ENCODE peak calls at places on chromosomes 5 and 9, in four cellular contexts. A is GM12878, J is HCT116, M is SK-N-SH. S is an unnamed sample. For H3K4me1 and H3K36me3, the result is how much of the 10 kb centered on the place peaks cover.

GRCh38 chr9:99076483-99077171 is 28.3 kb upstream of the TGFBR1 start:
- DNase-seq in A (no peak), J (no peak), M (no peak), S (no peak)

GRCh38 chr9:136052433-136052880 is 42.6 kb downstream of the NACC2 start:
- DNase-seq in A (no peak), J (no peak), M (no peak), S (no peak)

GRCh38 chr5:159094745-159095144 is 5.0 kb downstream of the EBF1 start:
- DNase-seq in A (no peak), J (peak), M (peak), S (no peak)

GRCh38 chr5:149399775-149400174 is 20.7 kb upstream of the IL17B start:
- DNase-seq in A (no peak), J (no peak), M (no peak), S (no peak)

GRCh38 chr9:34518110-34518616 is 4.6 kb downstream of the ENHO start:
- DNase-seq in A (no peak), J (no peak), M (no peak), S (no peak)

GRCh38 chr5:5522336-5522735 is 99.9 kb downstream of the ICE1 start:
- DNase-seq in A (no peak), J (no peak), M (no peak), S (peak)

GRCh38 chr5:180345781-180346180 is 7.4 kb downstream of the GFPT2 start:
- DNase-seq in A (no peak), J (no peak), M (no peak), S (no peak)

GRCh38 chr5:161190086-161190485 is 338.1 kb upstream of the ATP10B start:
- DNase-seq in A (no peak), J (no peak), M (no peak), S (no peak)

GRCh38 chr9:99400184-99400731 is 178.2 kb downstream of the SEC61B start:
- DNase-seq in A (no peak), J (no peak), M (peak), S (no peak)

GRCh38 chr9:119368179-119368578 is 1.1 kb downstream of the BRINP1 start:
- DNase-seq in A (no peak), J (no peak), M (no peak), S (no peak)

GRCh38 chr9:119370816-119371215 is 1.6 kb upstream of the BRINP1 start:
- DNase-seq in A (no peak), J (no peak), M (no peak), S (peak)

GRCh38 chr9:119366909-119367690 is 2.1 kb downstream of the BRINP1 start:
- DNase-seq in A (no peak), J (no peak), M (no peak), S (no peak)

GRCh38 chr9:119369670-119370366 is 583 bp upstream of the BRINP1 start:
- DNase-seq in A (no peak), J (no peak), M (peak), S (no peak)

DNA sequence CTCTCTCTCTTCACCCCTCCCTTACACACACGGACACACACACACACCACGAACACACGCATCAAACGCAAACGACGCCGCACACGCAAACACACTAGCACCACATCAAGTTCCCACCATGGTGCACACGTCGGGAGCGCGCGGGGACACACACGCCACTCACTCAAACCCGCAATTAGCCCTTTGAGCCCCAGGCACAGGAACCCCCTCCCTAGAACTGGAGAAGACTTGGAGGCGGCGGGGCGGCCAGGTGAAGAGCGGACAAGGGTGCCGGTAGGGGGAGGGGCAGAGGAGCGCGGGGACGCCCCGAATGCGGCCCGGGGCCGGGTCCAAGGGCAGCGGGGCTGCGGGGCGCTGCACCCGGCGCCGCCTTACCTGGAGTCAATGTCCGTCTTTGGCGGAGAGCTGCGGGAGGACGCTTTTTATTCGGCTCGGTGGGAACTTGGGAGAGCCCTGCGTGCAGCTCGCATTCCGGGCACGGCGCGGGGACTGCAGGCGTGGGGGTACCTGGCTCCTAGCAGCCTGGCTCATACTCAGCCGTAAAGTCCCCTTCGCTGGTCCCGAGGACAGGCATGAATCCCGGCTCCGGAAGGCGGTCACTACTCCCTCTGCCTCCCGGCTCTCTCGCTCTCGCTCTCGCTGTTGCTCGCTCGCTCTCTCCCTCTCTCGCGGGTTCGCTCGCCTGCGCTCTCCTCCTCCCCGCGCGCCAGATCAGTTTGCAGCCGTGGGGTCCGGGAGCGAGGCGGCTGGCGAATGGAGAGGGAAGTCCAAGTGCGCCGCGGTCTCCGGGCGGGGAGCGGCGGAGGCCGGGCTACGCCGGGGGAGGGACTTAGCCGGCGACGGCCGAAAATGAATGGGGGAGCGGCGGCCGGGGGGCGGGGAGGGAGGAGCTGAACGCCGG is at the start of gene BRINP1:
- DNase-seq in A (no peak), J (no peak), M (peak), S (peak)
- H3K4me1 ChIP-seq in A (under half), J (under half), M (under half), S (under half)

GRCh38 chr9:134592819-134593200 is 48.8 kb upstream of the COL5A1 start:
- DNase-seq in A (no peak), J (no peak), M (no peak), S (no peak)
- H3K36me3 ChIP-seq in A (under half), J (under half), M (under half), S (under half)

GRCh38 chr5:74616236-74617146 is 24.0 kb downstream of the ENC1 start:
- DNase-seq in A (no peak), J (no peak), M (no peak), S (no peak)

GRCh38 chr5:74621492-74621891 is 19.0 kb downstream of the ENC1 start:
- DNase-seq in A (no peak), J (no peak), M (no peak), S (no peak)

GRCh38 chr5:74617203-74617602 is 23.3 kb downstream of the ENC1 start:
- DNase-seq in A (no peak), J (no peak), M (no peak), S (no peak)

GRCh38 chr5:74622122-74622521 is 18.4 kb downstream of the ENC1 start:
- DNase-seq in A (no peak), J (no peak), M (no peak), S (no peak)

GRCh38 chr5:74619308-74619707 is 21.2 kb downstream of the ENC1 start:
- DNase-seq in A (no peak), J (no peak), M (no peak), S (no peak)
- TF ChIP-seq YY1 in A (no peak), J (no peak), M (no peak), S (no peak)

DNA sequence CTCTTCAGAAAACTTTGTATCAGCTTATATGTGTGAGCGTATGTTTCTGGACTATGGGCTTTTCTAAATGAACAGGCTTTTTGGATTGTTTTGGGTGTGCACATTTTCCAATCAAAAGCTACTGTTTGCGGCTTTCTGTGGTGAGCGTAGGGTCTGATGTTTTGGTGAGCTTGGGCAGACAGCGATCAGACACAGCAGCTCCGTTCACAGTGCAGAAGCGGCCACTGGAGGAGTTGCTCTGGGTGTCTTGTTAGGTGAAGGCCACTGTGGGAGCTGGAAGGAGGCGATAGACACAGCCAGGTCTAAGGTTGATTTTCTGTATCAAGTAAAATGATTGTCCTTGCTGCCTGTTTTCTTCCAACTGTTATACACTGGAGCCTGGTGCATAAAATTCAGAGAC is 11.1 kb downstream of the PRRC2B start:
- DNase-seq in A (no peak), J (no peak), M (no peak), S (no peak)
- H3K4me1 ChIP-seq in A (under half), J (under half), M (under half), S (under half)

DNA sequence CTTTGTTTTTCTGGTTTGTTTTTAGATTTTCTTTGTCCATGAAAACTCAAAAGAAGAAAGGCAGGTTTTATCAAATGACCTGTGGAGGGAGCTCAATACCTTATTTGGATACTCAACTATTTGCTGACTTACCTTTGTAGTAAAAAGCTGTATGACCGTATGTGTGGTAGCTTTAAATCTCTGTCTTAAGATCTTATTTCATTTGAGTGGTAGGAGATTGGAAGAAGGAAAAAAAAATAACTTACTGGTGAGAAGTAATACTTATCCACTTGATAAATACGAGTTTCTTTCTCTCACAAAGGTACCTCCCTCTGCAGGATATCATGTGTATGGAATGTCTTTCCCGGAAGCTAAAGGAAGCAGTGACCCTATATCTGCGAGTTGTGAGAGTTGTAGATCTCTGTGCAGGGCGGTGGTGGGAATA is 15.0 kb downstream of the FBXO38 start:
- DNase-seq in A (no peak), J (no peak), M (no peak), S (no peak)
- H3K36me3 ChIP-seq in A (under half), J (under half), M (half or more), S (half or more)

DNA sequence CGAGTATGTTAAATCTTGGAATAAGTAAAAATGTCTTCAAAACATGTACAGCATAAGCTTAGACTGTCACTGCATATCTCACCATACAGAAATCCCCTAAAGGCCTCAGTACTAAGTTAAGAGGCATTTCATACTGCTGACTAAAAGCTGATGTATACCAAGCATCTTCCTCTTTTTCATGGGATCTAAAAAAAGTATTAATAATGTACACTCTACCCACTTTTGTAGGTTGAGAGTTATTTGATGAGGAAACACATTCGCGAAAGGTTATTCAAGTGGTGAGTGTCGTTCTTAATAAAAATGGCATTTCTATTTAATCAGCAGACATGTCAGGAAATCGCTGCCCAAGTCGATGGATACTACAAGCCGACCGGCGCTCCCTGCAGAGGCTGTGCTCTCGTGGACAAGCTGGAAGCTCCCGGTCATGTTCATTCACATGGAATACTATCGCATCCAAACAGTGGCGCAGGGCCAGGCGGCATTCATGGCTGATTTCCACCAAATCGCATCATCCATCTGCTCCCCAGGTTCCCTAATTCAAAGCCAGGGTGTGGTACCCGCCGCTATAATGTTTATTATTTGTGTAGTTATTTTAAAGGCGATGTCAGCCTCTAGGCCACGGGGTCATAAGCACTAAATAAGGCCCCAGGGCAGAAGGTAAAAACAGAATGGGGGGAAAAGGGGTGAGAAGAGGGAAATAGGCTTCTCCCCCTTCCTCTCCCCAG is 697 bp downstream of the SGTB start:
- DNase-seq in A (no peak), J (no peak), M (peak), S (no peak)
- TF ChIP-seq YY1 in A (no peak), J (no peak), M (peak), S (no peak)

DNA sequence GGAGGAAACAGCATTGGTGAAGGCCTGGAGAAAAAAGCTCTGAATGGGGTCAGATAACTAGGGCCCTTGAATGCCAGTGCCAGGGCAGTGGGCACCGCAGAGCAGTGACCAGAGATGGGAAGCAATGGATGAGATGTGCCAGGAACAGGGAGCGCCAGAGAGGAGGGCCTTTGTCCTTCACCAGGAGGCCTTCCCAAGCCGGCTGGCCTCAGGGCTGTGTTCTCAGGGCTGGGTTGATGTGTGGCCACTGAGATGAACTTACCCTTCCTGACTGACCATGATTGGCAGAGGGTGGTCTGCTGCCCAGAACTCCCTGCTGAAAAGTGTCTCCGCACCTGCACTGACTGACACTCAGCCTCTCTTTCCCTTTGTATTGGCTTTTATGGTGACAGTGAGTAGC is 57.4 kb upstream of the PSD2 start:
- DNase-seq in A (no peak), J (no peak), M (no peak), S (no peak)
- H3K4me1 ChIP-seq in A (under half), J (under half), M (under half), S (under half)

DNA sequence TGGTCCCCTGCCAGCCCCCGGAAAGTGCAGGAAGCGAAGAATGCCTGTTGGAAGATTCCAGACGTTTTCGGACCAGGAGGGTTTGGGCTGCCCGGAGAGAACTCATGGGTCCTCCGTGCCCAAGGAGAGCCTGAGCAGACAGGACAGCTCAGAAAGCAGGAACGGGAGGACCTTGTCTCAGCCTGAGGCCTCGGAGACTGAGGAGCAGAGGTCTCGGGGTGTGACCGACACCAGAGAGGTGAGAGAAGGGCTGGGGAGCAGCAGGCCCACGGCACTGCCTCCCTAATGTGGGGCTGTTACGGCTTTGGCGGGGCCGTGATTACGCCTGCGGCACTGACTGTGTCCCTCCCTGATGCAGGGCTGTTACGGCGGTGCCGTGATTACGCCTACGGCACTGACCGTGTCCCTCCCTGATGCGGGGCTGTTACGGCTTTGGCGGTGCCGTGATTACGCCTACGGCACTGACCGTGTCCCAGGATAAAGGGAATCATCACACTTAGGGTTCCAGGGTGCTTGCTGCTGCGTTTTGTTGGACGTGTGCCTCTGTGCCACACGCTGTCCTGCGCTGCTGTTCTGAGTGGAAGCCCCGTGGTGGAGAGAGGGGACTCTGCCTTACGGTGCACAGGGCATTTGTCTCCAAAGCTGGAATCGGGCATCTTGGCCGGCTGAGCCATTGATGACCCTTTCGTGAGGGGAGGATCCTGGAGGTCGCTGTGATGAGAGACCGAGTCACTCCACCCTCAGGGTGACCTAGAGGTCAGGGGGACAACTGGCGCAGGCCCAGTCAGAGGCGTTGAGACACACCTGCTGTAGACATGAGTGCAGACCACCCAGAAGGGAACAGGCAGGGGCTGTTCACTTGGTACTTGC is 25.7 kb downstream of the CEP72 start:
- DNase-seq in A (no peak), J (no peak), M (no peak), S (no peak)
- H3K36me3 ChIP-seq in A (under half), J (under half), M (under half), S (half or more)

GRCh38 chr5:109939109-109939682 is 249.5 kb downstream of the MAN2A1 start:
- DNase-seq in A (no peak), J (no peak), M (no peak), S (no peak)
- TF ChIP-seq YY1 in A (no peak), J (no peak), M (no peak), S (no peak)

S was measured in NT2/D1.